ENCODE peak calls at places on chromosomes 4 and X, in eight cellular contexts. H is endothelial cell of umbilical vein; A is body of pancreas; Z is left lung; G is aorta; Q is mammary epithelial cell; T is tibial artery; N is CD4-positive, alpha-beta memory T cell. K is an unnamed sample.

GRCh38 chrX:39396358-39396995 is 595.2 kb downstream of the MID1IP1 start:
- DNase-seq in G (no peak), Q (no peak), T (no peak), H (no peak), A (no peak), Z (no peak), N (no peak), K (no peak)

GRCh38 chr4:53908661-53909078 is 155.7 kb downstream of the CHIC2 start:
- DNase-seq in A (peak; percentile 63), Q (peak; percentile 86), T (peak; percentile 40), Z (no peak), H (peak; percentile 87), N (peak; percentile 21), G (no peak), K (no peak)

GRCh38 chr4:165131247-165131832 is 18.7 kb upstream of the TMEM192 start:
- DNase-seq in T (peak; percentile 57), H (peak; percentile 73), G (no peak), Z (no peak), N (peak; percentile 68), A (peak; percentile 74), Q (peak; percentile 45), K (peak; percentile 67)

GRCh38 chr4:25215506-25215905 is 18.3 kb upstream of the PI4K2B start:
- DNase-seq in A (no peak), N (no peak), H (no peak), Z (no peak), T (no peak), Q (no peak), G (no peak), K (no peak)

GRCh38 chr4:98446499-98447375 is 185.6 kb downstream of the RAP1GDS1 start:
- DNase-seq in H (no peak), Z (no peak), G (no peak), A (peak; percentile 10), T (no peak), N (peak; percentile 77), Q (peak; percentile 94), K (no peak)

GRCh38 chr4:105551968-105552746 is at the start of gene ARHGEF38:
- DNase-seq in H (no peak), G (no peak), N (no peak), Z (peak; percentile 36), Q (peak; percentile 78), T (no peak), A (peak; percentile 91), K (no peak)

GRCh38 chr4:131002132-131002531 is 1906.2 kb downstream of the C4orf33 start:
- DNase-seq in Z (no peak), Q (no peak), N (no peak), H (no peak), T (no peak), G (no peak), A (no peak), K (no peak)

GRCh38 chrX:10326578-10326977 is 169.8 kb downstream of the CLCN4 start:
- DNase-seq in A (no peak), G (no peak), T (no peak), H (peak; percentile 1), N (no peak), Q (no peak), Z (no peak), K (peak; percentile 51)

GRCh38 chr4:145824469-145824868 is 114.2 kb downstream of the ZNF827 start:
- DNase-seq in G (no peak), H (no peak), N (no peak), T (no peak), Q (no peak), A (no peak), Z (no peak), K (no peak)

GRCh38 chr4:23324291-23324690 is 565.6 kb downstream of the PPARGC1A start:
- DNase-seq in N (no peak), Z (no peak), T (no peak), H (no peak), G (no peak), Q (peak; percentile 41), A (no peak), K (no peak)

GRCh38 chr4:39032218-39033085 is at the start of gene TMEM156:
- DNase-seq in A (no peak), T (no peak), Z (no peak), Q (peak; percentile 51), N (peak; percentile 81), G (no peak), H (peak; percentile 75), K (no peak)

GRCh38 chr4:152530600-152530999 is 5.3 kb downstream of the FBXW7 start:
- DNase-seq in A (no peak), Z (no peak), N (no peak), T (no peak), H (no peak), G (no peak), Q (no peak), K (no peak)

DNA sequence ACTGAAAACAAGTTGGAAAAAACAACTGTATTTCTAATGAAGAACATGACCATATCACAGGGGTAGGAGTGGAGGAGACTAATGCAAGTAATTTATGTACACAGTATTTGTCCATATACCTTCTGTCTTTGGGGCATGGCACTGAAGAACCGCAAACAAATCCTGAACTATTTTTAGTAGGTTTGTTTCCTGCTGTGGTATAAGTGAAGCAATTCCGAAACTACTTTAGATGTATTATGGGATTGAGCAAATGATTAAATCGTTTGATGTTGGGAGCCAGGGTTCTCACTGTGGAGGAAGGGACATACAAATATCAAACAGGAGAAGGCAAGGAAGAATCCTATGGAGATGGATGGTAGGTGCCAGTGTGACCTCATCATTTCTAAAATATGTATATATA is 18.9 kb upstream of the SH3KBP1 start:
- DNase-seq in Z (no peak), N (no peak), H (no peak), A (no peak), Q (no peak), T (no peak), G (no peak), K (no peak)
- H3K4me3 ChIP-seq in Z (no peak overlapping the region), N (no peak overlapping the region), H (no peak overlapping the region), A (no peak overlapping the region), Q (no peak overlapping the region), T (no peak overlapping the region), G (no peak overlapping the region), K (no peak overlapping the region)

GRCh38 chr4:46945062-46945461 is 36.0 kb upstream of the COX7B2 start:
- DNase-seq in G (no peak), Z (no peak), T (no peak), N (no peak), Q (no peak), A (no peak), H (no peak), K (no peak)

GRCh38 chr4:46950826-46951225 is 41.8 kb upstream of the COX7B2 start:
- DNase-seq in A (no peak), Q (no peak), Z (no peak), N (no peak), T (no peak), G (no peak), H (no peak), K (no peak)

GRCh38 chr4:46949822-46950221 is 40.8 kb upstream of the COX7B2 start:
- DNase-seq in A (no peak), Q (no peak), N (no peak), Z (no peak), T (no peak), H (no peak), G (no peak), K (no peak)

GRCh38 chr4:46946914-46947313 is 37.9 kb upstream of the COX7B2 start:
- DNase-seq in H (peak; percentile 1), N (no peak), Z (no peak), G (no peak), A (no peak), T (no peak), Q (no peak), K (no peak)
- H3K27ac ChIP-seq in H (no peak overlapping the region), N (no peak overlapping the region), Z (no peak overlapping the region), G (no peak overlapping the region), A (no peak overlapping the region), T (peak overlapping the region; percentile 62), Q (no peak overlapping the region), K (no peak overlapping the region)

DNA sequence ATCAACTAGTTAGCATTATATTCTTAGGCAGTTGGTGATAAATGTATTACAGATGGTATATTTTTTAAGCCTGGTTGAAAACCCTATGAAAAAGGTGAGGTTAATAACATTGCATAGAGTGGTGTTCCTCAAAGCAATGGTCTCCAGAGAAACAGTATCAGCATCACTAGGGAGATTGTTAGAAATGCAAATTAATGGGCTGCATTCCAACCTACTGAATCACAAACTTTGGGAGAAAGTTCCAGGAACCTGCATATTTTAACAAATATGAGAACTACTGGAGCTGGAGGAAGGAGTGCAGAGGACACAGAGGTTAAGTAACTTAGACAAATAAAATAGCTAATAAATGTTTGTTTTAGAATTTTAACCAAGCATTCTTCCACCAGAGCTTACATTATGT is 166.9 kb upstream of the PCDH10 start:
- DNase-seq in Q (no peak), A (no peak), G (no peak), T (no peak), N (no peak), H (peak; percentile 37), Z (no peak), K (no peak)
- H3K4me3 ChIP-seq in Q (no peak overlapping the region), A (no peak overlapping the region), G (no peak overlapping the region), T (no peak overlapping the region), N (no peak overlapping the region), H (no peak overlapping the region), Z (no peak overlapping the region), K (no peak overlapping the region)

GRCh38 chr4:76300012-76300411 is 6.5 kb upstream of the STBD1 start:
- DNase-seq in T (no peak), Q (no peak), A (no peak), G (no peak), Z (peak; percentile 84), N (no peak), H (no peak), K (no peak)
- H3K27ac ChIP-seq in T (no peak overlapping the region), Q (no peak overlapping the region), A (peak overlapping the region; percentile 88), G (no peak overlapping the region), Z (no peak overlapping the region), N (no peak overlapping the region), H (no peak overlapping the region), K (no peak overlapping the region)

GRCh38 chrX:8728932-8729331 is 3.0 kb downstream of the ANOS1 start:
- DNase-seq in A (no peak), T (no peak), H (no peak), N (no peak), Q (no peak), G (no peak), Z (peak; percentile 46), K (no peak)
- H3K4me3 ChIP-seq in A (no peak overlapping the region), T (no peak overlapping the region), H (no peak overlapping the region), N (no peak overlapping the region), Q (no peak overlapping the region), G (no peak overlapping the region), Z (no peak overlapping the region), K (no peak overlapping the region)

GRCh38 chr4:185880571-185880970 is 68.6 kb upstream of the SORBS2 start:
- DNase-seq in Z (no peak), G (no peak), A (no peak), T (no peak), Q (no peak), H (no peak), N (no peak), K (no peak)
- H3K27ac ChIP-seq in Z (no peak overlapping the region), G (no peak overlapping the region), A (no peak overlapping the region), T (no peak overlapping the region), Q (no peak overlapping the region), H (no peak overlapping the region), N (no peak overlapping the region), K (no peak overlapping the region)

GRCh38 chr4:150580244-150580643 is 1.7 kb upstream of the MAB21L2 start:
- DNase-seq in N (no peak), Z (no peak), A (no peak), Q (no peak), T (no peak), H (no peak), G (no peak), K (no peak)
- H3K4me3 ChIP-seq in N (no peak overlapping the region), Z (no peak overlapping the region), A (no peak overlapping the region), Q (no peak overlapping the region), T (peak overlapping the region; percentile 50), H (no peak overlapping the region), G (no peak overlapping the region), K (peak overlapping the region; percentile 41)

K was measured in right lobe of liver.